ENCODE peak calls at places on chromosome 9, in five cellular contexts. P is endodermal cell; Y is small intestine; W is CD8-positive, alpha-beta T cell; O is body of pancreas. F is an unnamed sample.

GRCh38 chr9:137880160-137880975 is 2.8 kb downstream of the CACNA1B start:
- DNase-seq in O (no peak), P (no peak), Y (no peak), W (no peak), F (no peak)

GRCh38 chr9:88814521-88815101 is 176.7 kb upstream of the S1PR3 start:
- DNase-seq in W (no peak), Y (no peak), O (no peak), P (no peak), F (peak)

GRCh38 chr9:37775216-37775919 is 9.5 kb downstream of the EXOSC3 start:
- DNase-seq in O (no peak), W (no peak), P (no peak), Y (no peak), F (no peak)

GRCh38 chr9:132006657-132007370 is 72.9 kb downstream of the MED27 start:
- DNase-seq in P (peak), O (no peak), Y (no peak), W (no peak), F (no peak)

GRCh38 chr9:108535526-108535925 is 320.3 kb downstream of the ACTL7B start:
- DNase-seq in Y (peak), O (no peak), P (peak), W (no peak), F (no peak)

GRCh38 chr9:18142964-18143363 is 331.0 kb upstream of the ADAMTSL1 start:
- DNase-seq in W (no peak), Y (peak), P (peak), O (no peak), F (peak)

GRCh38 chr9:108162664-108163063 is 673.1 kb upstream of the KLF4 start:
- DNase-seq in P (no peak), O (no peak), W (no peak), Y (no peak), F (no peak)

GRCh38 chr9:18437315-18438200 is 36.4 kb upstream of the ADAMTSL1 start:
- DNase-seq in P (peak), O (peak), W (no peak), Y (peak), F (peak)

GRCh38 chr9:24616858-24617257 is 71.2 kb upstream of the IZUMO3 start:
- DNase-seq in Y (no peak), P (no peak), W (no peak), O (no peak), F (no peak)

GRCh38 chr9:122315534-122315933 is 50.9 kb downstream of the MRRF start:
- DNase-seq in W (no peak), Y (no peak), P (no peak), O (no peak), F (no peak)

GRCh38 chr9:4287886-4288588 is 11.8 kb downstream of the GLIS3 start:
- DNase-seq in W (no peak), P (no peak), O (no peak), Y (no peak), F (no peak)

GRCh38 chr9:34190996-34191892 is 12.4 kb downstream of the UBAP1 start:
- DNase-seq in W (no peak), P (peak), Y (peak), O (no peak), F (peak)

GRCh38 chr9:107948601-107949000 is 459.0 kb upstream of the KLF4 start:
- DNase-seq in Y (no peak), W (no peak), P (no peak), O (no peak), F (no peak)

GRCh38 chr9:123359546-123359945 is 3.5 kb downstream of the CRB2 start:
- DNase-seq in W (no peak), O (no peak), Y (no peak), P (no peak), F (no peak)

GRCh38 chr9:135275163-135275925 is 187.9 kb downstream of the OLFM1 start:
- DNase-seq in P (no peak), O (peak), W (no peak), Y (no peak), F (no peak)

GRCh38 chr9:126791406-126792230 is 13.2 kb upstream of the ZBTB43 start:
- DNase-seq in Y (peak), O (no peak), W (no peak), P (no peak), F (peak)

GRCh38 chr9:114250235-114250568 is 72.7 kb upstream of the ORM1 start:
- DNase-seq in O (peak), W (no peak), Y (no peak), P (no peak), F (peak)
- H3K27ac ChIP-seq in O (peak), W (no peak), Y (no peak), P (no peak), F (no peak)

GRCh38 chr9:96509848-96510247 is 59.9 kb downstream of the HABP4 start:
- DNase-seq in Y (no peak), P (no peak), W (no peak), O (no peak), F (no peak)
- H3K27ac ChIP-seq in Y (no peak), P (no peak), W (no peak), O (no peak), F (no peak)

GRCh38 chr9:99142275-99142674 is 37.4 kb downstream of the TGFBR1 start:
- DNase-seq in Y (no peak), W (no peak), O (no peak), P (no peak), F (peak)
- H3K27ac ChIP-seq in Y (no peak), W (no peak), O (no peak), P (no peak), F (no peak)

GRCh38 chr9:120928720-120929389 is 2.3 kb upstream of the TRAF1 start:
- DNase-seq in O (peak), Y (peak), P (peak), W (peak), F (peak)
- H3K27ac ChIP-seq in O (peak), Y (peak), P (no peak), W (peak), F (peak)

GRCh38 chr9:8860925-8861324 is 1061.3 kb upstream of the DMAC1 start:
- DNase-seq in Y (no peak), W (no peak), O (no peak), P (no peak), F (peak)
- H3K27ac ChIP-seq in Y (no peak), W (no peak), O (no peak), P (no peak), F (no peak)

DNA sequence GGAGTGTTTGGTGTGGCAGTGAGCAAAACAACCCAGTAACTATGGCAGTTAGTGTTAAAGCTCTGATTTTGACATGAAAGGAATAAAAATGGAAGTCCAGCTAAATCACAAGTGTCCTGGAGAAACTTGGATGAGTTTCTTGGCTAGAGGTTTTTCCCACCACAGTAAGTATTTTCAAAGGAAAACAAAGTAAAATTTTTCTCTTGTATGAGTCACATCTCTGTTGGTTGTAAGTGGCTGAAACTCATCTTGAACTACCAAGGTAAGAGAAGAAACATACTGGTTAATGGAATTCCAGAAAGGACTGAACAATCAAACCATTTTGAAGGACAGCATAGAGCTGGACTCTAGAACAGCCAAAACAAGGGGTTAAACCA is 102.8 kb upstream of the CDKN2B start:
- DNase-seq in O (no peak), Y (no peak), W (no peak), P (no peak), F (no peak)
- H3K27ac ChIP-seq in O (no peak), Y (no peak), W (no peak), P (no peak), F (no peak)

DNA sequence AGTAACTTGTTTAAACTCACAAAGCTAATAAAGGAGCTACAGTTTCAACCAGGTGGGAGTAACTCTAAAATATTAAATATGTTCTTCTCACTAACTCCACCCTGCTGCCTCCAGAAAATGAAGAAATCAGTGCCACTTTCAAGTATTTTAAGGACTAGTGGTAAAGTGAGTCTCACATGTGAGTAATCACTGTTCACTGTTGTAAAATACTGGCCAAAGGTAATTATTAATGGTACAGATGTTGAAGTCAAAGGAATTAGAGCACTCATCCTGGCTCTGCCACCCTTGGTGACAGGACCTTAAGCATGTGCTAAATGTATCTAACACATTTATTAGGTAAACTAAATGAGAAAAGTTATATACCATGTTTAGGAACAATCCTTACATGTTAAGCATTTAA is 430.7 kb downstream of the BRINP1 start:
- DNase-seq in P (no peak), Y (no peak), O (no peak), W (no peak), F (no peak)
- H3K27ac ChIP-seq in P (no peak), Y (no peak), O (no peak), W (no peak), F (no peak)

GRCh38 chr9:113560621-113560915 is 97.0 kb downstream of the RGS3 start:
- DNase-seq in O (no peak), Y (no peak), P (no peak), W (no peak), F (no peak)
- H3K27ac ChIP-seq in O (peak), Y (no peak), P (no peak), W (no peak), F (no peak)

DNA sequence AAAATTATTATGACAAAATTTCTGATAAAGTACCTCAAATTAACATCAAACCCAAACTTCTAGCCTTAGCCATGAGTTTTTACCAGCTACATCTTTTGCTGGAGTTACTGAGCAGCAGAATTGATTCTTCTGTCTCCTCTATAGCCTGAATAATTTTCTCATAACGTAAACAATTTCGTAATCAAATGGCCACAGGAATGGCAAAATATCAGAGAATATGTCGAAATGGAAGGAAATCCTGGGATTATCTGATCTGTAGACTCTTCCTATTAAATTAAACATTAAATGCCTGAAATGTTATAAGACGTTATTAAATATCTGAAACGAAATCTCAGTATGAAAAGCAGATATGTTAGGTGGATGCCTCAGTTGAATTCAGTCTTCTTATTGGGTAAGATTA is 41.1 kb downstream of the LURAP1L start:
- DNase-seq in Y (no peak), O (no peak), W (no peak), P (no peak), F (no peak)
- H3K27ac ChIP-seq in Y (no peak), O (peak), W (no peak), P (no peak), F (peak)

GRCh38 chr9:91837982-91838731 is 111.9 kb downstream of the ROR2 start:
- DNase-seq in O (peak), P (peak), Y (peak), W (no peak), F (peak)
- H3K27ac ChIP-seq in O (no peak), P (no peak), Y (no peak), W (no peak), F (peak)